ENCODE peak calls at places on chromosomes 13 and 19, in four cellular contexts. Y is colonic mucosa, L is tibial artery, B is left lung. H is an unnamed sample.
A peak's percentile ranks its signal among the peaks of the same experiment; 100 is the strongest.

GRCh38 chr13:35388979-35389378 is 87.5 kb downstream of the MAB21L1 start:
- DNase-seq in B (no peak), L (no peak), Y (no peak), H (no peak)

GRCh38 chr19:47058621-47059020 is 10.2 kb upstream of the TMEM160 start:
- DNase-seq in L (no peak), B (no peak), Y (no peak), H (no peak)

GRCh38 chr19:12202250-12202649 is 39.4 kb downstream of the ZNF136 start:
- DNase-seq in L (no peak), B (no peak), Y (peak; percentile 61), H (peak; percentile 16)

GRCh38 chr13:44048326-44048725 is 168.6 kb downstream of the LACC1 start:
- DNase-seq in L (no peak), Y (no peak), B (no peak), H (no peak)

GRCh38 chr13:103351035-103351828 is 285.0 kb upstream of the SLC10A2 start:
- DNase-seq in B (no peak), Y (no peak), L (no peak), H (peak; percentile 23)

GRCh38 chr13:91690944-91691343 is 292.5 kb downstream of the GPC5 start:
- DNase-seq in Y (no peak), B (no peak), L (no peak), H (no peak)

GRCh38 chr13:105598551-105598950 is 936.9 kb downstream of the EFNB2 start:
- DNase-seq in B (no peak), L (no peak), Y (no peak), H (no peak)

GRCh38 chr19:36115453-36116343 is at the start of gene TBCB:
- DNase-seq in L (peak; percentile 25), B (peak; percentile 88), Y (peak; percentile 93), H (peak; percentile 87)

GRCh38 chr13:48302920-48303330 is 626 bp upstream of the RB1 start:
- DNase-seq in Y (no peak), B (no peak), L (no peak), H (no peak)

GRCh38 chr19:10568444-10568825 is 344 bp downstream of the CDKN2D start:
- DNase-seq in L (peak; percentile 37), B (no peak), Y (peak; percentile 62), H (peak; percentile 26)

GRCh38 chr19:3821857-3822364 is 35.7 kb upstream of the MATK start:
- DNase-seq in L (no peak), B (peak; percentile 71), Y (peak; percentile 72), H (peak; percentile 76)

DNA sequence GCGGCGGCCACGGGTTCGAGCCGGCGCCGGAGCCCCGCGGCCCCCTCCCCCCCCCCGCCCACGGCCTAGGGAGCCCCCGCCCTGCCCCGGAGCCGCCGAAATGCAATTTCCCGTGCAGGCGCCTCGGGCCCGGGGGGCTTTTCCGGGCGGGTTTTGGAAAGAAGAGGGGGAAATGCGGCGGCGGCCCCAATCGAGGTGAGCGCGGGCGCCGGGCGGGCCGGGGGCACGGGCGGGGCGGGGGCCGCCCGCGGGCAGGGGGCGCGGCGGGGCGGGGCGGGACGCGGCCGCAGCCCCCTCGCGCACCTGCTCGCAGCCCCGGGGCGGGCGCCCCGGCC is 11.7 kb upstream of the NANOS3 start:
- DNase-seq in L (no peak), B (no peak), Y (no peak), H (no peak)
- H3K4me3 ChIP-seq in L (peak overlapping the region; percentile 71), B (peak overlapping the region; percentile 51), Y (peak overlapping the region; percentile 65), H (peak overlapping the region; percentile 68)

DNA sequence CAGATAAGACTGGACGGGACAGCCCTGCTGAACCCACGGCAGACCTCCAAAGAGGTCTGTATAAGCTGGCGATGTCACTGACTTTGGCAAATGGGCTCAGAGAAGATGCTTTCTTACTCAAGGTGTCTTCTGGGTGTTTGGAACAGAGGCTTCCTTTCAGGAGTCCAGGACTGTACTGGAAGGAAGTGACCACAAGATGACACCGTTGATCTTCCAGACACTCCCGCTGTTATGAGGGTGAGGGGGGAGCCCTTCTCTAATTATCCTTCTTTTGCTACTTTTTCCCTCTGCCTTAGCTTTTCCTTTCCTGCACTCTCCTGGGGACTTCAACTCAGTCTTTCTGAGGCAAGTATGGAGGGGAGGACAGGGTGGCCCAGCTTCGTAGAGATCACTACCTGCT is 65.2 kb upstream of the ZNF599 start:
- DNase-seq in L (no peak), B (no peak), Y (no peak), H (no peak)
- TF ChIP-seq CTCF in L (no peak), B (no peak), Y (no peak), H (peak; percentile 16)

GRCh38 chr13:112873851-112874750 is 94.9 kb upstream of the MCF2L start:
- DNase-seq in B (peak; percentile 69), Y (peak; percentile 70), L (peak; percentile 78), H (peak; percentile 79)
- H3K27ac ChIP-seq in B (no peak overlapping the region), Y (no peak overlapping the region), L (no peak overlapping the region), H (peak overlapping the region; percentile 54)

GRCh38 chr19:893775-894090 is 449 bp downstream of the RNU6-9 start:
- DNase-seq in L (no peak), B (no peak), Y (no peak), H (no peak)
- H3K4me3 ChIP-seq in L (peak overlapping the region; percentile 62), B (peak overlapping the region; percentile 76), Y (peak overlapping the region; percentile 82), H (peak overlapping the region; percentile 81)

H was measured in heart right ventricle.